ENCODE peak calls at places on chromosome 6, in five cellular contexts. Y, V, B, F and L are unnamed samples.

GRCh38 chr6:135675862-135676261 is 175.6 kb upstream of the PDE7B start:
- DNase-seq in B (peak), F (peak), Y (peak), V (no peak), L (no peak)

GRCh38 chr6:25942561-25943147 is 12.2 kb upstream of the SLC17A2 start:
- DNase-seq in Y (no peak), V (no peak), F (peak), B (no peak), L (no peak)

GRCh38 chr6:165019681-165020080 is 289.7 kb downstream of the C6orf118 start:
- DNase-seq in Y (no peak), B (no peak), V (no peak), F (no peak), L (no peak)

GRCh38 chr6:167892835-167893234 is 66.1 kb downstream of the AFDN start:
- DNase-seq in Y (no peak), F (no peak), V (no peak), B (no peak), L (no peak)

GRCh38 chr6:158769696-158770446 is 49.3 kb downstream of the EZR start:
- DNase-seq in Y (no peak), B (no peak), V (no peak), F (no peak), L (peak)

GRCh38 chr6:105596284-105596755 is 193.4 kb upstream of the PREP start:
- DNase-seq in Y (no peak), B (no peak), F (no peak), V (peak), L (peak)

GRCh38 chr6:157229733-157230132 is 93.6 kb downstream of the TMEM242 start:
- DNase-seq in B (no peak), F (no peak), V (no peak), Y (no peak), L (no peak)

GRCh38 chr6:121000381-121000780 is 333.9 kb downstream of the TBC1D32 start:
- DNase-seq in V (no peak), B (no peak), F (no peak), Y (no peak), L (no peak)

GRCh38 chr6:166640342-166641043 is 13.4 kb upstream of the RPS6KA2 start:
- DNase-seq in F (no peak), Y (no peak), V (peak), B (no peak), L (no peak)

GRCh38 chr6:15535495-15536200 is 127.2 kb downstream of the DTNBP1 start:
- DNase-seq in B (no peak), Y (no peak), V (no peak), F (no peak), L (no peak)

GRCh38 chr6:148551226-148551625 is 195.6 kb upstream of the UST start:
- DNase-seq in B (no peak), F (no peak), Y (no peak), V (no peak), L (no peak)

GRCh38 chr6:90409700-90410099 is 113.1 kb upstream of the BACH2 start:
- DNase-seq in F (no peak), V (no peak), Y (no peak), B (no peak), L (no peak)

GRCh38 chr6:37131104-37131959 is 38.6 kb upstream of the PIM1 start:
- DNase-seq in V (no peak), Y (no peak), F (no peak), B (no peak), L (peak)

GRCh38 chr6:111096246-111096645 is 8.9 kb downstream of the SLC16A10 start:
- DNase-seq in F (peak), B (no peak), V (no peak), Y (peak), L (no peak)